ENCODE peak calls at places on chromosome 13, in ten cellular contexts. One of them, this sample, is unnamed.

GRCh38 chr13:111080642-111081041 is 34.5 kb upstream of the ARHGEF7 start:
- DNase-seq in cardiac fibroblast: no peak
- DNase-seq in endothelial cell: no peak
- DNase-seq in H9: no peak
- DNase-seq in fibroblast of lung: no peak
- DNase-seq in adrenal gland: no peak
- DNase-seq in choroid plexus epithelial cell: no peak
- DNase-seq in HFF-Myc: no peak
- DNase-seq in fibroblast of mammary gland: no peak
- DNase-seq in ascending aorta: no peak
- DNase-seq in this sample: no peak

GRCh38 chr13:76378767-76379166 is 507.4 kb downstream of the KCTD12 start:
- DNase-seq in choroid plexus epithelial cell: no peak
- DNase-seq in adrenal gland: no peak
- DNase-seq in cardiac fibroblast: no peak
- DNase-seq in HFF-Myc: no peak
- DNase-seq in H9: no peak
- DNase-seq in ascending aorta: no peak
- DNase-seq in endothelial cell: no peak
- DNase-seq in fibroblast of mammary gland: no peak
- DNase-seq in fibroblast of lung: no peak
- DNase-seq in this sample: no peak

GRCh38 chr13:40189426-40189825 is 477.0 kb downstream of the FOXO1 start:
- DNase-seq in H9: no peak
- DNase-seq in fibroblast of mammary gland: no peak
- DNase-seq in ascending aorta: no peak
- DNase-seq in fibroblast of lung: no peak
- DNase-seq in cardiac fibroblast: no peak
- DNase-seq in endothelial cell: no peak
- DNase-seq in HFF-Myc: no peak
- DNase-seq in choroid plexus epithelial cell: no peak
- DNase-seq in adrenal gland: no peak
- DNase-seq in this sample: no peak

GRCh38 chr13:109586509-109587346 is 199.7 kb downstream of the IRS2 start:
- DNase-seq in H9: no peak
- DNase-seq in ascending aorta: no peak
- DNase-seq in fibroblast of lung: no peak
- DNase-seq in fibroblast of mammary gland: no peak
- DNase-seq in cardiac fibroblast: no peak
- DNase-seq in HFF-Myc: no peak
- DNase-seq in adrenal gland: no peak
- DNase-seq in choroid plexus epithelial cell: no peak
- DNase-seq in endothelial cell: no peak
- DNase-seq in this sample: no peak

GRCh38 chr13:109385161-109385560 is 401.2 kb downstream of the IRS2 start:
- DNase-seq in HFF-Myc: no peak
- DNase-seq in adrenal gland: no peak
- DNase-seq in cardiac fibroblast: no peak
- DNase-seq in ascending aorta: no peak
- DNase-seq in fibroblast of lung: peak
- DNase-seq in endothelial cell: no peak
- DNase-seq in fibroblast of mammary gland: peak
- DNase-seq in H9: no peak
- DNase-seq in choroid plexus epithelial cell: peak
- DNase-seq in this sample: no peak

GRCh38 chr13:22980936-22981335 is 199.8 kb upstream of the SGCG start:
- DNase-seq in H9: no peak
- DNase-seq in adrenal gland: no peak
- DNase-seq in endothelial cell: no peak
- DNase-seq in fibroblast of mammary gland: no peak
- DNase-seq in fibroblast of lung: no peak
- DNase-seq in cardiac fibroblast: no peak
- DNase-seq in choroid plexus epithelial cell: no peak
- DNase-seq in HFF-Myc: no peak
- DNase-seq in ascending aorta: no peak
- DNase-seq in this sample: no peak

GRCh38 chr13:21694831-21695230 is 24.0 kb downstream of the FGF9 start:
- DNase-seq in choroid plexus epithelial cell: no peak
- DNase-seq in fibroblast of mammary gland: no peak
- DNase-seq in HFF-Myc: no peak
- DNase-seq in cardiac fibroblast: no peak
- DNase-seq in ascending aorta: no peak
- DNase-seq in adrenal gland: no peak
- DNase-seq in H9: no peak
- DNase-seq in endothelial cell: no peak
- DNase-seq in fibroblast of lung: no peak
- DNase-seq in this sample: no peak

GRCh38 chr13:107441279-107441678 is 774.1 kb downstream of the LIG4 start:
- DNase-seq in fibroblast of lung: peak
- DNase-seq in ascending aorta: no peak
- DNase-seq in H9: no peak
- DNase-seq in adrenal gland: no peak
- DNase-seq in HFF-Myc: no peak
- DNase-seq in choroid plexus epithelial cell: peak
- DNase-seq in fibroblast of mammary gland: peak
- DNase-seq in cardiac fibroblast: peak
- DNase-seq in endothelial cell: no peak
- DNase-seq in this sample: no peak

GRCh38 chr13:42969558-42970172 is 22.4 kb downstream of the EPSTI1 start:
- DNase-seq in fibroblast of mammary gland: peak
- DNase-seq in choroid plexus epithelial cell: peak
- DNase-seq in HFF-Myc: peak
- DNase-seq in cardiac fibroblast: peak
- DNase-seq in fibroblast of lung: peak
- DNase-seq in H9: peak
- DNase-seq in adrenal gland: peak
- DNase-seq in endothelial cell: peak
- DNase-seq in ascending aorta: no peak
- DNase-seq in this sample: peak

DNA sequence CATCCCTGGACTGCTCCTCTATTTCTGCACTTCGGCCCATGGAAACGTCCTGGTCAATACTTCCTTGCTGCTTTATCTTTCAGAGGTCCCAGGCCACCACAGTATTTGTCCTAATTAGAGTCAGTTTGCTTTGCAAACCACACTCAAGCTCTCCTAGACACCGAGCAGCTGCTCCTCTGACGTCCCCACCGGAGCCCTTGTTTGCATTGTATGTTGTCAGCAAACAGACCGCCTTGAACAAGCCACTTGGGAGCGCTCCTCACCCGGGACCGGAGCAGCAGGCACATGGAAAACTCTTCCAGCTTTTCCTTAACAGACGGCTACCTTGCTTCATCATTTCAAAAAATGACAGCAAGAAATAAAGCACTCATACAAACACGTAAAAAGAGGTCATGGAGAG is 51.5 kb upstream of the GTF3A start:
- DNase-seq in fibroblast of mammary gland: no peak
- DNase-seq in fibroblast of lung: no peak
- DNase-seq in endothelial cell: no peak
- DNase-seq in ascending aorta: no peak
- DNase-seq in H9: no peak
- DNase-seq in adrenal gland: no peak
- DNase-seq in choroid plexus epithelial cell: no peak
- DNase-seq in cardiac fibroblast: peak
- DNase-seq in HFF-Myc: no peak
- DNase-seq in this sample: no peak
- TF ChIP-seq CTCF in fibroblast of mammary gland: no peak
- TF ChIP-seq CTCF in fibroblast of lung: no peak
- TF ChIP-seq CTCF in endothelial cell: no peak
- TF ChIP-seq CTCF in ascending aorta: no peak
- TF ChIP-seq CTCF in H9: peak
- TF ChIP-seq CTCF in adrenal gland: no peak
- TF ChIP-seq CTCF in choroid plexus epithelial cell: no peak
- TF ChIP-seq CTCF in cardiac fibroblast: no peak
- TF ChIP-seq CTCF in HFF-Myc: no peak
- TF ChIP-seq CTCF in this sample: no peak

GRCh38 chr13:66491241-66491640 is 738.9 kb downstream of the PCDH9 start:
- DNase-seq in fibroblast of mammary gland: no peak
- DNase-seq in H9: no peak
- DNase-seq in endothelial cell: no peak
- DNase-seq in fibroblast of lung: no peak
- DNase-seq in ascending aorta: no peak
- DNase-seq in choroid plexus epithelial cell: no peak
- DNase-seq in adrenal gland: no peak
- DNase-seq in HFF-Myc: no peak
- DNase-seq in cardiac fibroblast: no peak
- DNase-seq in this sample: no peak

GRCh38 chr13:66489586-66489985 is 740.5 kb downstream of the PCDH9 start:
- DNase-seq in fibroblast of lung: no peak
- DNase-seq in endothelial cell: no peak
- DNase-seq in adrenal gland: no peak
- DNase-seq in ascending aorta: no peak
- DNase-seq in choroid plexus epithelial cell: no peak
- DNase-seq in cardiac fibroblast: no peak
- DNase-seq in H9: no peak
- DNase-seq in HFF-Myc: no peak
- DNase-seq in fibroblast of mammary gland: no peak
- DNase-seq in this sample: no peak

GRCh38 chr13:66489172-66489571 is 741.0 kb downstream of the PCDH9 start:
- DNase-seq in adrenal gland: no peak
- DNase-seq in ascending aorta: no peak
- DNase-seq in H9: no peak
- DNase-seq in endothelial cell: no peak
- DNase-seq in cardiac fibroblast: no peak
- DNase-seq in choroid plexus epithelial cell: no peak
- DNase-seq in HFF-Myc: no peak
- DNase-seq in fibroblast of lung: no peak
- DNase-seq in fibroblast of mammary gland: no peak
- DNase-seq in this sample: no peak

GRCh38 chr13:66492479-66492878 is 737.7 kb downstream of the PCDH9 start:
- DNase-seq in fibroblast of mammary gland: no peak
- DNase-seq in HFF-Myc: no peak
- DNase-seq in adrenal gland: no peak
- DNase-seq in ascending aorta: no peak
- DNase-seq in choroid plexus epithelial cell: no peak
- DNase-seq in fibroblast of lung: no peak
- DNase-seq in H9: peak
- DNase-seq in cardiac fibroblast: no peak
- DNase-seq in endothelial cell: peak
- DNase-seq in this sample: no peak
- TF ChIP-seq CTCF in fibroblast of mammary gland: no peak
- TF ChIP-seq CTCF in HFF-Myc: no peak
- TF ChIP-seq CTCF in adrenal gland: no peak
- TF ChIP-seq CTCF in ascending aorta: no peak
- TF ChIP-seq CTCF in choroid plexus epithelial cell: peak
- TF ChIP-seq CTCF in fibroblast of lung: no peak
- TF ChIP-seq CTCF in H9: peak
- TF ChIP-seq CTCF in cardiac fibroblast: peak
- TF ChIP-seq CTCF in endothelial cell: peak
- TF ChIP-seq CTCF in this sample: no peak

DNA sequence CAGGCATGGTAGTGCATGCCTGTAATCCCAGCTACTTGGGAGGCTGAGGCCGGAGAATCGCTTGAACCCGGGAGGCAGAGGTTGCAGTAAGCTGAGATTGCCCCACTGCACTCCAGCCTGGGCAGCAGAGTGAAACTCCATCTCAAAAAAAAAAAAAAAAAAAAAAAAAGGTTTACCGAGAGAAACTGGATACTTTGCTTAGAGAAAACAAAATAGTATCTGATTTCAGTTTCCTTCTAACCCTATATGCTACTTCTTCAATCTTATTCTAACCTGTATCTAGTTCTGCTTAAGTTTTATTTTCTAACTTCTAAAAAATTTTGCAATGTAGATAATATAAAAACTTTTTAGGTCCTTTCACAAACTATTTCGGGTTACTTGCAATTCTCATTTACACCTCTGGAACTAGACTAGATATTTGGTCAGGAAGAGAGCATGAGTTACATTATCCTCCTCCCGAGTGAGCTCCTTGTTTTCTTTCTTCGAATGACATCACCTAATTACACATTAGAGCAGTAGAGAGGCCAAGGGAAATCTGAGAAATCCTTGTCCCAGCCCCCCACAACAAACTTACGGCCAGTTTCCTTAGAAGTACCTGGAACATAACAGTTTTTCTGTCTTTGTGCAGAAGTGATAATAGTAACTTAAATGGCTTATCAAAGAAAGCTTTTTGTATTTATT is 128.9 kb downstream of the B3GLCT start:
- DNase-seq in ascending aorta: no peak
- DNase-seq in endothelial cell: no peak
- DNase-seq in H9: no peak
- DNase-seq in choroid plexus epithelial cell: peak
- DNase-seq in adrenal gland: no peak
- DNase-seq in fibroblast of mammary gland: peak
- DNase-seq in HFF-Myc: no peak
- DNase-seq in fibroblast of lung: peak
- DNase-seq in cardiac fibroblast: no peak
- DNase-seq in this sample: no peak
- TF ChIP-seq CTCF in ascending aorta: no peak
- TF ChIP-seq CTCF in endothelial cell: no peak
- TF ChIP-seq CTCF in H9: no peak
- TF ChIP-seq CTCF in choroid plexus epithelial cell: no peak
- TF ChIP-seq CTCF in adrenal gland: no peak
- TF ChIP-seq CTCF in fibroblast of mammary gland: no peak
- TF ChIP-seq CTCF in HFF-Myc: no peak
- TF ChIP-seq CTCF in fibroblast of lung: no peak
- TF ChIP-seq CTCF in cardiac fibroblast: no peak
- TF ChIP-seq CTCF in this sample: no peak

GRCh38 chr13:77751513-77752456 is 54.3 kb downstream of the SLAIN1 start:
- DNase-seq in HFF-Myc: peak
- DNase-seq in fibroblast of mammary gland: peak
- DNase-seq in cardiac fibroblast: peak
- DNase-seq in fibroblast of lung: peak
- DNase-seq in adrenal gland: peak
- DNase-seq in choroid plexus epithelial cell: peak
- DNase-seq in endothelial cell: peak
- DNase-seq in H9: peak
- DNase-seq in ascending aorta: no peak
- DNase-seq in this sample: no peak
- TF ChIP-seq CTCF in HFF-Myc: peak
- TF ChIP-seq CTCF in fibroblast of mammary gland: peak
- TF ChIP-seq CTCF in cardiac fibroblast: peak
- TF ChIP-seq CTCF in fibroblast of lung: peak
- TF ChIP-seq CTCF in adrenal gland: peak
- TF ChIP-seq CTCF in choroid plexus epithelial cell: peak
- TF ChIP-seq CTCF in endothelial cell: peak
- TF ChIP-seq CTCF in H9: peak
- TF ChIP-seq CTCF in ascending aorta: peak
- TF ChIP-seq CTCF in this sample: peak

This sample was measured in GM13976.